ENCODE peak calls at places on chromosome 14, in six cellular contexts. S is nucleus accumbens, C is pons, G is left colon, M is uterus, L is SK-MEL-5. E is an unnamed sample.

GRCh38 chr14:53214384-53214783 is 61.3 kb upstream of the DDHD1 start:
- DNase-seq in S (no peak), C (no peak), G (no peak), M (no peak), L (no peak), E (peak)

GRCh38 chr14:20857207-20857606 is 34.0 kb upstream of the RNASE3 start:
- DNase-seq in S (no peak), C (no peak), G (no peak), M (no peak), L (no peak), E (no peak)

GRCh38 chr14:32306549-32306948 is 22.5 kb upstream of the AKAP6 start:
- DNase-seq in S (no peak), C (no peak), G (no peak), M (no peak), L (no peak), E (no peak)

GRCh38 chr14:99519347-99519881 is 38.2 kb downstream of the CCNK start:
- DNase-seq in S (no peak), C (no peak), G (no peak), M (peak), L (no peak), E (no peak)

GRCh38 chr14:99731536-99732435 is 47.7 kb downstream of the CYP46A1 start:
- DNase-seq in S (peak), C (no peak), G (no peak), M (peak), L (no peak), E (no peak)

GRCh38 chr14:23910081-23910875 is 43.3 kb upstream of the DHRS4 start:
- DNase-seq in S (peak), C (peak), G (peak), M (no peak), L (peak), E (peak)

GRCh38 chr14:94051115-94051514 is 25.0 kb downstream of the OTUB2 start:
- DNase-seq in S (peak), C (peak), G (peak), M (peak), L (peak), E (peak)

GRCh38 chr14:94545131-94545841 is 16.0 kb upstream of the SERPINA4 start:
- DNase-seq in S (peak), C (no peak), G (no peak), M (no peak), L (no peak), E (no peak)

GRCh38 chr14:58628381-58628780 is 9.4 kb upstream of the DACT1 start:
- DNase-seq in S (no peak), C (no peak), G (no peak), M (no peak), L (no peak), E (no peak)

GRCh38 chr14:98751110-98751509 is 520.9 kb downstream of the BCL11B start:
- DNase-seq in S (no peak), C (no peak), G (no peak), M (no peak), L (no peak), E (no peak)

GRCh38 chr14:30283822-30284446 is 275.0 kb upstream of the G2E3 start:
- DNase-seq in S (peak), C (peak), G (peak), M (no peak), L (peak), E (peak)

GRCh38 chr14:61569783-61570182 is 125.5 kb upstream of the HIF1A start:
- DNase-seq in S (peak), C (no peak), G (no peak), M (no peak), L (no peak), E (no peak)

E was measured in cerebellar cortex.